ENCODE peak calls at places on chromosomes 13 and 19, in ten cellular contexts. One of them, this sample, is unnamed.

GRCh38 chr19:50433201-50434180 is 799 bp downstream of the MYBPC2 start:
- DNase-seq in RWPE1: no peak
- DNase-seq in endothelial cell of umbilical vein: no peak
- DNase-seq in AG09309: no peak
- DNase-seq in hepatocyte: no peak
- DNase-seq in type B pancreatic cell: no peak
- DNase-seq in brain microvascular endothelial cell: no peak
- DNase-seq in fibroblast of lung: no peak
- DNase-seq in nephron progenitor cell: no peak
- DNase-seq in astrocyte of the cerebellum: no peak
- DNase-seq in this sample: no peak

GRCh38 chr13:20356437-20356836 is 124.3 kb upstream of the GJB6 start:
- DNase-seq in RWPE1: no peak
- DNase-seq in endothelial cell of umbilical vein: no peak
- DNase-seq in fibroblast of lung: peak; percentile 74
- DNase-seq in brain microvascular endothelial cell: no peak
- DNase-seq in nephron progenitor cell: peak; percentile 30
- DNase-seq in astrocyte of the cerebellum: no peak
- DNase-seq in hepatocyte: no peak
- DNase-seq in type B pancreatic cell: no peak
- DNase-seq in AG09309: no peak
- DNase-seq in this sample: no peak

GRCh38 chr19:17281391-17282304 is at the start of gene ANKLE1:
- DNase-seq in RWPE1: peak; percentile 20
- DNase-seq in AG09309: no peak
- DNase-seq in endothelial cell of umbilical vein: no peak
- DNase-seq in brain microvascular endothelial cell: no peak
- DNase-seq in fibroblast of lung: no peak
- DNase-seq in hepatocyte: no peak
- DNase-seq in astrocyte of the cerebellum: no peak
- DNase-seq in nephron progenitor cell: peak; percentile 62
- DNase-seq in type B pancreatic cell: no peak
- DNase-seq in this sample: no peak

GRCh38 chr13:53126803-53127202 is 98.2 kb downstream of the OLFM4 start:
- DNase-seq in hepatocyte: no peak
- DNase-seq in endothelial cell of umbilical vein: no peak
- DNase-seq in nephron progenitor cell: no peak
- DNase-seq in AG09309: no peak
- DNase-seq in RWPE1: no peak
- DNase-seq in brain microvascular endothelial cell: no peak
- DNase-seq in type B pancreatic cell: no peak
- DNase-seq in astrocyte of the cerebellum: no peak
- DNase-seq in fibroblast of lung: peak; percentile 9
- DNase-seq in this sample: no peak

GRCh38 chr19:11125994-11126685 is 29.4 kb downstream of the SPC24 start:
- DNase-seq in fibroblast of lung: peak; percentile 46
- DNase-seq in type B pancreatic cell: no peak
- DNase-seq in nephron progenitor cell: peak; percentile 82
- DNase-seq in AG09309: no peak
- DNase-seq in hepatocyte: peak; percentile 86
- DNase-seq in endothelial cell of umbilical vein: peak; percentile 68
- DNase-seq in RWPE1: peak; percentile 47
- DNase-seq in brain microvascular endothelial cell: peak; percentile 49
- DNase-seq in astrocyte of the cerebellum: peak; percentile 49
- DNase-seq in this sample: no peak

GRCh38 chr19:4732680-4733114 is 9.1 kb upstream of the DPP9 start:
- DNase-seq in brain microvascular endothelial cell: no peak
- DNase-seq in AG09309: no peak
- DNase-seq in type B pancreatic cell: no peak
- DNase-seq in RWPE1: peak; percentile 77
- DNase-seq in hepatocyte: peak; percentile 75
- DNase-seq in astrocyte of the cerebellum: no peak
- DNase-seq in fibroblast of lung: peak; percentile 47
- DNase-seq in endothelial cell of umbilical vein: peak; percentile 48
- DNase-seq in nephron progenitor cell: peak; percentile 62
- DNase-seq in this sample: no peak

GRCh38 chr13:19644947-19645439 is 11.5 kb downstream of the MPHOSPH8 start:
- DNase-seq in nephron progenitor cell: no peak
- DNase-seq in RWPE1: no peak
- DNase-seq in endothelial cell of umbilical vein: no peak
- DNase-seq in fibroblast of lung: no peak
- DNase-seq in AG09309: no peak
- DNase-seq in astrocyte of the cerebellum: no peak
- DNase-seq in brain microvascular endothelial cell: no peak
- DNase-seq in hepatocyte: no peak
- DNase-seq in type B pancreatic cell: no peak
- DNase-seq in this sample: no peak

GRCh38 chr19:55149078-55150003 is at the start of gene TNNT1:
- DNase-seq in endothelial cell of umbilical vein: no peak
- DNase-seq in RWPE1: no peak
- DNase-seq in hepatocyte: peak; percentile 60
- DNase-seq in fibroblast of lung: no peak
- DNase-seq in astrocyte of the cerebellum: no peak
- DNase-seq in AG09309: no peak
- DNase-seq in type B pancreatic cell: no peak
- DNase-seq in nephron progenitor cell: peak; percentile 56
- DNase-seq in brain microvascular endothelial cell: no peak
- DNase-seq in this sample: no peak

GRCh38 chr19:41998246-41999020 is 4.4 kb upstream of the ATP1A3 start:
- DNase-seq in astrocyte of the cerebellum: no peak
- DNase-seq in brain microvascular endothelial cell: peak; percentile 6
- DNase-seq in endothelial cell of umbilical vein: no peak
- DNase-seq in AG09309: no peak
- DNase-seq in fibroblast of lung: peak; percentile 27
- DNase-seq in hepatocyte: peak; percentile 61
- DNase-seq in type B pancreatic cell: no peak
- DNase-seq in nephron progenitor cell: peak; percentile 85
- DNase-seq in RWPE1: peak; percentile 42
- DNase-seq in this sample: no peak

GRCh38 chr19:44401108-44401786 is at the start of gene ZNF285:
- DNase-seq in astrocyte of the cerebellum: peak; percentile 90
- DNase-seq in nephron progenitor cell: peak; percentile 91
- DNase-seq in endothelial cell of umbilical vein: peak; percentile 98
- DNase-seq in type B pancreatic cell: peak; percentile 95
- DNase-seq in fibroblast of lung: peak; percentile 97
- DNase-seq in brain microvascular endothelial cell: peak; percentile 92
- DNase-seq in hepatocyte: peak; percentile 97
- DNase-seq in RWPE1: peak; percentile 92
- DNase-seq in AG09309: peak; percentile 80
- DNase-seq in this sample: peak; percentile 58

GRCh38 chr19:4795400-4795799 is 3.9 kb downstream of the FEM1A start:
- DNase-seq in hepatocyte: no peak
- DNase-seq in AG09309: no peak
- DNase-seq in brain microvascular endothelial cell: no peak
- DNase-seq in fibroblast of lung: peak; percentile 50
- DNase-seq in nephron progenitor cell: no peak
- DNase-seq in astrocyte of the cerebellum: no peak
- DNase-seq in RWPE1: peak; percentile 44
- DNase-seq in endothelial cell of umbilical vein: no peak
- DNase-seq in type B pancreatic cell: no peak
- DNase-seq in this sample: no peak

GRCh38 chr13:81779896-81780295 is 1439.0 kb upstream of the SPRY2 start:
- DNase-seq in fibroblast of lung: peak; percentile 0
- DNase-seq in AG09309: no peak
- DNase-seq in type B pancreatic cell: no peak
- DNase-seq in endothelial cell of umbilical vein: no peak
- DNase-seq in hepatocyte: no peak
- DNase-seq in nephron progenitor cell: no peak
- DNase-seq in astrocyte of the cerebellum: peak; percentile 59
- DNase-seq in brain microvascular endothelial cell: no peak
- DNase-seq in RWPE1: no peak
- DNase-seq in this sample: peak; percentile 3

GRCh38 chr19:14102756-14103155 is 12.2 kb upstream of the SAMD1 start:
- DNase-seq in hepatocyte: no peak
- DNase-seq in endothelial cell of umbilical vein: no peak
- DNase-seq in type B pancreatic cell: no peak
- DNase-seq in brain microvascular endothelial cell: no peak
- DNase-seq in AG09309: no peak
- DNase-seq in nephron progenitor cell: no peak
- DNase-seq in fibroblast of lung: no peak
- DNase-seq in astrocyte of the cerebellum: no peak
- DNase-seq in RWPE1: no peak
- DNase-seq in this sample: no peak

GRCh38 chr19:36950335-36951119 is 34.4 kb downstream of the ZNF568 start:
- DNase-seq in RWPE1: no peak
- DNase-seq in type B pancreatic cell: no peak
- DNase-seq in astrocyte of the cerebellum: no peak
- DNase-seq in AG09309: no peak
- DNase-seq in endothelial cell of umbilical vein: no peak
- DNase-seq in hepatocyte: no peak
- DNase-seq in brain microvascular endothelial cell: no peak
- DNase-seq in nephron progenitor cell: no peak
- DNase-seq in fibroblast of lung: no peak
- DNase-seq in this sample: no peak

GRCh38 chr19:29067831-29068230 is 145.1 kb downstream of the UQCRFS1 start:
- DNase-seq in nephron progenitor cell: no peak
- DNase-seq in endothelial cell of umbilical vein: no peak
- DNase-seq in fibroblast of lung: no peak
- DNase-seq in hepatocyte: no peak
- DNase-seq in brain microvascular endothelial cell: no peak
- DNase-seq in AG09309: no peak
- DNase-seq in astrocyte of the cerebellum: no peak
- DNase-seq in RWPE1: no peak
- DNase-seq in type B pancreatic cell: no peak
- DNase-seq in this sample: no peak

GRCh38 chr13:92175330-92175729 is 776.9 kb downstream of the GPC5 start:
- DNase-seq in astrocyte of the cerebellum: peak; percentile 68
- DNase-seq in AG09309: no peak
- DNase-seq in brain microvascular endothelial cell: peak; percentile 78
- DNase-seq in nephron progenitor cell: peak; percentile 16
- DNase-seq in RWPE1: no peak
- DNase-seq in endothelial cell of umbilical vein: no peak
- DNase-seq in type B pancreatic cell: no peak
- DNase-seq in fibroblast of lung: peak; percentile 80
- DNase-seq in hepatocyte: peak; percentile 81
- DNase-seq in this sample: no peak

DNA sequence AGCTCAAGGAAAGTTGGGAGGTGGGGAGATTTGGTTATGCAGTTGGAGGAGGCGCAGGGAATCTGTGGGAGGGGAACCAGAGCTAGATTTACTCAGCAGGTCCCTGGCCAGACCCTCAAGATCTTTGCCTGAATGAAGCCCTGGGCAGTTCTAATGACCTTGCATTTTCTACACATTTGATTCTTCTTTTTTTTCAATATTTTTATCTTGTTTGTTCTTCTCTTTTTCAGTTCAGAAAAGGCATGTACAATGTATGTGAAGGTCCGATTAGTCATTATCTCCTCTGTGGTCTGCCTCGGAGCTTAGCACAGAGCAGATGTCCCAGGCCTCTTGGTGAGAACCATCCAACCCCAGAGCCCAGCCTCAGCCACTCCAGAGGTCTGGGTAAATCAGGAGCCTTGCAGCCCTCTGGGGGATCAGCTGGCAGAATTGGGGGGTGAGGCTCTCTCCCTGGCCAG is 24.2 kb downstream of the SERP2 start:
- DNase-seq in brain microvascular endothelial cell: peak; percentile 77
- DNase-seq in endothelial cell of umbilical vein: no peak
- DNase-seq in hepatocyte: no peak
- DNase-seq in astrocyte of the cerebellum: no peak
- DNase-seq in type B pancreatic cell: no peak
- DNase-seq in RWPE1: no peak
- DNase-seq in nephron progenitor cell: no peak
- DNase-seq in AG09309: no peak
- DNase-seq in fibroblast of lung: no peak
- DNase-seq in this sample: no peak
- TF ChIP-seq CTCF in brain microvascular endothelial cell: no peak
- TF ChIP-seq CTCF in endothelial cell of umbilical vein: no peak
- TF ChIP-seq CTCF in hepatocyte: no peak
- TF ChIP-seq CTCF in astrocyte of the cerebellum: no peak
- TF ChIP-seq CTCF in type B pancreatic cell: no peak
- TF ChIP-seq CTCF in RWPE1: no peak
- TF ChIP-seq CTCF in nephron progenitor cell: no peak
- TF ChIP-seq CTCF in AG09309: no peak
- TF ChIP-seq CTCF in fibroblast of lung: no peak
- TF ChIP-seq CTCF in this sample: no peak

GRCh38 chr13:110618167-110618566 is 2.8 kb downstream of the NAXD start:
- DNase-seq in nephron progenitor cell: no peak
- DNase-seq in fibroblast of lung: no peak
- DNase-seq in endothelial cell of umbilical vein: no peak
- DNase-seq in brain microvascular endothelial cell: no peak
- DNase-seq in astrocyte of the cerebellum: no peak
- DNase-seq in AG09309: no peak
- DNase-seq in RWPE1: no peak
- DNase-seq in hepatocyte: no peak
- DNase-seq in type B pancreatic cell: no peak
- DNase-seq in this sample: no peak
- TF ChIP-seq CTCF in nephron progenitor cell: no peak
- TF ChIP-seq CTCF in fibroblast of lung: no peak
- TF ChIP-seq CTCF in endothelial cell of umbilical vein: no peak
- TF ChIP-seq CTCF in brain microvascular endothelial cell: no peak
- TF ChIP-seq CTCF in astrocyte of the cerebellum: no peak
- TF ChIP-seq CTCF in AG09309: no peak
- TF ChIP-seq CTCF in RWPE1: no peak
- TF ChIP-seq CTCF in hepatocyte: no peak
- TF ChIP-seq CTCF in type B pancreatic cell: no peak
- TF ChIP-seq CTCF in this sample: no peak

GRCh38 chr19:3575260-3575741 is 2.6 kb downstream of the HMG20B start:
- DNase-seq in AG09309: no peak
- DNase-seq in fibroblast of lung: no peak
- DNase-seq in type B pancreatic cell: no peak
- DNase-seq in astrocyte of the cerebellum: no peak
- DNase-seq in nephron progenitor cell: peak; percentile 45
- DNase-seq in endothelial cell of umbilical vein: peak; percentile 17
- DNase-seq in RWPE1: no peak
- DNase-seq in hepatocyte: no peak
- DNase-seq in brain microvascular endothelial cell: peak; percentile 49
- DNase-seq in this sample: no peak
- TF ChIP-seq CTCF in AG09309: peak; percentile 39
- TF ChIP-seq CTCF in fibroblast of lung: no peak
- TF ChIP-seq CTCF in type B pancreatic cell: peak; percentile 60
- TF ChIP-seq CTCF in astrocyte of the cerebellum: peak; percentile 34
- TF ChIP-seq CTCF in nephron progenitor cell: no peak
- TF ChIP-seq CTCF in endothelial cell of umbilical vein: peak; percentile 36
- TF ChIP-seq CTCF in RWPE1: peak; percentile 37
- TF ChIP-seq CTCF in hepatocyte: peak; percentile 22
- TF ChIP-seq CTCF in brain microvascular endothelial cell: peak; percentile 65
- TF ChIP-seq CTCF in this sample: peak; percentile 46

GRCh38 chr19:19064098-19064722 is 416 bp downstream of the SLC25A42 start:
- DNase-seq in AG09309: no peak
- DNase-seq in astrocyte of the cerebellum: no peak
- DNase-seq in nephron progenitor cell: no peak
- DNase-seq in fibroblast of lung: no peak
- DNase-seq in RWPE1: peak; percentile 18
- DNase-seq in brain microvascular endothelial cell: no peak
- DNase-seq in endothelial cell of umbilical vein: no peak
- DNase-seq in hepatocyte: no peak
- DNase-seq in type B pancreatic cell: no peak
- DNase-seq in this sample: no peak
- TF ChIP-seq CTCF in AG09309: peak; percentile 25
- TF ChIP-seq CTCF in astrocyte of the cerebellum: no peak
- TF ChIP-seq CTCF in nephron progenitor cell: no peak
- TF ChIP-seq CTCF in fibroblast of lung: no peak
- TF ChIP-seq CTCF in RWPE1: no peak
- TF ChIP-seq CTCF in brain microvascular endothelial cell: peak; percentile 39
- TF ChIP-seq CTCF in endothelial cell of umbilical vein: peak; percentile 53
- TF ChIP-seq CTCF in hepatocyte: peak; percentile 44
- TF ChIP-seq CTCF in type B pancreatic cell: peak; percentile 59
- TF ChIP-seq CTCF in this sample: peak; percentile 35

This sample was measured in epithelial cell of proximal tubule.